ENCODE peak calls at places on chromosomes 13 and 19, in four cellular contexts. Q, P, T and S are unnamed samples.

GRCh38 chr13:27339299-27339698 is 68.7 kb downstream of the RASL11A start:
- DNase-seq in T (no peak), P (peak; percentile 42), Q (no peak), S (no peak)

GRCh38 chr19:31969955-31970545 is 375.4 kb upstream of the ZNF507 start:
- DNase-seq in Q (no peak), P (no peak), T (no peak), S (no peak)

GRCh38 chr19:48569814-48570213 is 17.8 kb downstream of the SULT2B1 start:
- DNase-seq in Q (no peak), T (no peak), P (no peak), S (no peak)

GRCh38 chr13:23965346-23965745 is 68.0 kb upstream of the C1QTNF9B start:
- DNase-seq in Q (no peak), T (no peak), P (no peak), S (no peak)

GRCh38 chr13:21674271-21675009 is 3.6 kb downstream of the FGF9 start:
- DNase-seq in T (no peak), P (peak; percentile 29), Q (no peak), S (no peak)

GRCh38 chr13:49020940-49021548 is 45.3 kb downstream of the FNDC3A start:
- DNase-seq in T (no peak), P (no peak), Q (no peak), S (no peak)

GRCh38 chr19:56167064-56167578 is 8.7 kb upstream of the GALP start:
- DNase-seq in P (no peak), Q (no peak), T (no peak), S (no peak)

GRCh38 chr19:29878973-29879654 is 62.9 kb upstream of the URI1 start:
- DNase-seq in Q (no peak), P (peak; percentile 77), T (no peak), S (no peak)

GRCh38 chr19:52086481-52086880 is 9.1 kb downstream of the ZNF841 start:
- DNase-seq in P (no peak), T (no peak), Q (no peak), S (no peak)

GRCh38 chr19:49391581-49392399 is 3.7 kb downstream of the KASH5 start:
- DNase-seq in P (peak; percentile 89), Q (peak; percentile 50), T (peak; percentile 40), S (peak; percentile 77)

GRCh38 chr13:26050568-26051230 is 1.1 kb downstream of the SHISA2 start:
- DNase-seq in P (no peak), T (no peak), Q (no peak), S (no peak)

GRCh38 chr19:33763661-33764343 is 32.9 kb upstream of the KCTD15 start:
- DNase-seq in T (no peak), Q (no peak), P (no peak), S (no peak)

GRCh38 chr13:110116072-110116487 is 190.9 kb downstream of the COL4A1 start:
- DNase-seq in P (peak; percentile 74), Q (peak; percentile 65), T (no peak), S (peak; percentile 46)

GRCh38 chr19:19948800-19949199 is 48.1 kb downstream of the ZNF93 start:
- DNase-seq in T (no peak), P (no peak), Q (no peak), S (no peak)

GRCh38 chr13:76868451-76868850 is 17.8 kb downstream of the KCTD12 start:
- DNase-seq in T (no peak), P (no peak), Q (no peak), S (no peak)

GRCh38 chr13:49936085-49936942 is at the start of gene SPRYD7:
- DNase-seq in P (peak; percentile 91), Q (peak; percentile 94), T (peak; percentile 90), S (peak; percentile 81)

GRCh38 chr19:13096968-13097330 is 5.7 kb downstream of the LYL1 start:
- DNase-seq in P (no peak), T (no peak), Q (no peak), S (no peak)

GRCh38 chr19:31304877-31305312 is 44.3 kb downstream of the TSHZ3 start:
- DNase-seq in P (no peak), T (no peak), Q (peak; percentile 93), S (no peak)

GRCh38 chr19:49857061-49857833 is 6.3 kb downstream of the PTOV1 start:
- DNase-seq in Q (no peak), T (no peak), P (no peak), S (no peak)

GRCh38 chr13:99984134-99984462 is 2.5 kb downstream of the ZIC2 start:
- DNase-seq in T (no peak), P (no peak), Q (no peak), S (no peak)

GRCh38 chr19:10219678-10220077 is 11.5 kb downstream of the S1PR2 start:
- DNase-seq in P (peak; percentile 44), Q (no peak), T (peak; percentile 88), S (no peak)

GRCh38 chr13:44903596-44903995 is 85.7 kb downstream of the NUFIP1 start:
- DNase-seq in Q (no peak), P (no peak), T (no peak), S (no peak)

GRCh38 chr19:2654585-2654861 is 48.0 kb downstream of the GNG7 start:
- DNase-seq in T (no peak), P (no peak), Q (no peak), S (no peak)

GRCh38 chr13:93388701-93389100 is 162.1 kb downstream of the GPC6 start:
- DNase-seq in P (no peak), Q (no peak), T (no peak), S (no peak)

GRCh38 chr19:14940266-14940665 is 1.0 kb upstream of the OR7C2 start:
- DNase-seq in Q (no peak), T (no peak), P (no peak), S (no peak)

GRCh38 chr19:32877323-32877912 is 7.9 kb upstream of the SLC7A9 start:
- DNase-seq in P (no peak), Q (no peak), T (no peak), S (no peak)

GRCh38 chr19:8639821-8640401 is 9.5 kb downstream of the NFILZ start:
- DNase-seq in P (peak; percentile 3), T (no peak), Q (no peak), S (no peak)

GRCh38 chr13:22757530-22758120 is 423.2 kb upstream of the SGCG start:
- DNase-seq in Q (no peak), P (no peak), T (no peak), S (no peak)

GRCh38 chr13:71797487-71797886 is 69.5 kb downstream of the DACH1 start:
- DNase-seq in P (no peak), Q (no peak), T (no peak), S (no peak)

GRCh38 chr19:21328402-21328801 is 808 bp downstream of the ZNF708 start:
- DNase-seq in Q (no peak), P (no peak), T (no peak), S (no peak)

GRCh38 chr13:40613192-40613818 is 53.1 kb downstream of the FOXO1 start:
- DNase-seq in Q (no peak), P (no peak), T (peak; percentile 64), S (no peak)

GRCh38 chr19:5172859-5173577 is 167.6 kb downstream of the PTPRS start:
- DNase-seq in T (no peak), P (peak; percentile 44), Q (no peak), S (no peak)
- TF ChIP-seq SPI1 in T (no peak), P (no peak), Q (no peak), S (no peak)

GRCh38 chr19:1447944-1448343 is 2.0 kb upstream of the APC2 start:
- DNase-seq in Q (no peak), P (no peak), T (no peak), S (no peak)

GRCh38 chr19:1445185-1445931 is 4.6 kb upstream of the APC2 start:
- DNase-seq in Q (no peak), P (peak; percentile 82), T (no peak), S (peak; percentile 97)

GRCh38 chr19:1446713-1447564 is 3.0 kb upstream of the APC2 start:
- DNase-seq in P (no peak), Q (no peak), T (no peak), S (no peak)

GRCh38 chr19:1447565-1447903 is 2.4 kb upstream of the APC2 start:
- DNase-seq in T (no peak), P (no peak), Q (no peak), S (no peak)

DNA sequence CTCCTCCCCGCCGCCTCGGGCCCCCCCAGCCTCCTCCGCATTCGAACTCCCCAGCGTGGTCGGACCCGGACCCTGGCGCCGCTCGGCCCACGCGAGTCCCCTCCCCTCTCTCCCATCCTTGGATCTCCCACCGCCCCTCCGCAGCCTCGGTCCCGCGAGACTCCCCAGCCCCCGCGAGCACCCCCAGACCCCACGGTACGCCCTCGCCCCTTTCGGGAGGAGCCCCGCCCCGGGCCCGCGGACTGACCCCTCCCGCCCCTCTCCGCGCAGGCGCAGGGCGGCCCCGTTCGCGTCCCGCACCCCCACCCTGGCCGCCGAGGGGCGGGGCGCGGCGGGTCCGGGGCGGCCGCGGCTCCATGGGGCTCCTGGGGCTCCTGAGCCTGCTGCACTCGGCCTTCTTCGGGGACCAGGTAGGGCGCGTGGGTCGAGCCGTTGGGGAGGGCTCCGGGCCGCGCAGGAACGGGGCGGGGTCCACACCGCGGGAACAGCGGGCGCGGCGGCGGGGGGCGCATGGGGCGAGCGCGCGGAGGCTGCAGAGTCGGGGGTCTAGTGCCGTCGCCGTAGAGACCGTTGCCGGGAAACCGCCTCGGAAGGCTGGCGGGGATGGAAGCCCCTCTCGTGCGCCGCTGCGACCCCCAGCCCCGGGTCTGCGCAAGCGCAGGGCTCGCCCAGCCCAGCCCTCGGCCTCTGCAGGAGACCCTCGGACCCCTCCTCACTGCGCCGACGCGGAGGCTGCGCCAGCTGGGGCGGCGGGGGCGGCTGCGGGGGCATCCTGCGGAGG is 3.8 kb upstream of the APC2 start:
- DNase-seq in T (no peak), P (peak; percentile 94), Q (no peak), S (no peak)
- TF ChIP-seq SPI1 in T (no peak), P (no peak), Q (no peak), S (no peak)

DNA sequence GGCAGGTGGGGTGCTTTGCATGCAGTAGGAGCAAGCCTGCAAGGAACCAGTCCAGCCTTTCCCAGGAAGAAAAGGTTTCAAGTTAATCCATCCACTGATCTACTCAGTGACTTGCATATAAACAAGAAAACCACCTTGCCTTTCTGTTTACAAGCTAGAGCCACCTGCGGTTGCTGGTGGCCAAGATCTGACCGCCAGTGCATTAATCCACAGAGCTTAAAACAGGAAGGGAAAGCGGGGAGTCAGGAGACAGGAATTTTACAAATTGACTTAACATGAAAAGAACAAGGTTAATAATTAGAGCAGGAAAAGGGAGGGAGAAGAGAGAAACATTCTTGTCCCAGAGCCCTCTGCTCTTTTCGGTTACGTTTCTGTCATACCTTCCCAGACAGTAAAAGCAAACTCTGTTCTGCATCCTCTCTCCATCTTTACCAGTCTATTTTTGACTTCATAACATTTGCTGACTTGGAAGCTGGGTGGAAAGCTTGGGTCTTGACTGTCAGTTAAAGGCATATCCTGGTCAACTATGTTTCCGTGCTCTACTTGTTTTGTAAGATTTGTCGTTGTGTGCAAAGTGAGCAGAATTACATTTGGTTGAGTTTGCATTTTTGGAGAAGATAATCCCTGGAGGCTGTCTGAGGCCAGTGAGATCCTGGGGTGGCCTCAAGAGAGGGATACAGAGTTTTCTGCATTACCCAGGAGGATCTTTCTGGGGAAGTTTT is 760.6 kb downstream of the EFNB2 start:
- DNase-seq in P (no peak), Q (no peak), T (no peak), S (no peak)
- TF ChIP-seq SPI1 in P (no peak), Q (no peak), T (no peak), S (no peak)

DNA sequence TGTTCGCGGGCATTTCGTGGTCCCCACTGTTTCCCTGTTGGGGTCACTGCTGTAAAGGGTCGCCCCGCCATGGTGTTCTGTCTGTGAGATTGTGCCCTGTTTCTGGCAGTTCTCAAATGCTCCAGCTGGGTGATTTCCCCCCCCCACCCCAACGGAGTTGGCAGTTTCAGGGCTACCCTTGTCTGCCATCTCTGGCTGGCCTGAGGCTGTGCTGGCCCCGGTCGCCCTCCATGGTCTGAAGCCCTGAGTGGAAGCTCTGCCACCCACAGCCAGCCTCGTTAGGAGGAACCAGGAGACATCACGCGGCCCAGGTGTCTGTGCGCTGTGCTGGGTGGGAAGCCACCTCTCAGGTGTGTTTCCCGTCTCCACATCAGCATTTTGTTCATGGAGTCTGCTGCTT is 64.5 kb downstream of the MCF2L start:
- DNase-seq in P (no peak), Q (no peak), T (no peak), S (no peak)
- TF ChIP-seq SPI1 in P (no peak), Q (no peak), T (no peak), S (no peak)